ENCODE peak calls at places on chromosome 3, in eight cellular contexts. G, A, L, Z, H, I, V and B are unnamed samples.

GRCh38 chr3:145411605-145412004 is 749.4 kb downstream of the PLOD2 start:
- DNase-seq in G (no peak), A (no peak), L (no peak), Z (no peak), H (no peak), I (no peak), V (no peak), B (no peak)

GRCh38 chr3:169148448-169149348 is 514.8 kb downstream of the MECOM start:
- DNase-seq in G (peak), A (no peak), L (no peak), Z (no peak), H (no peak), I (no peak), V (peak), B (no peak)

GRCh38 chr3:127785711-127786265 is 36.5 kb downstream of the MGLL start:
- DNase-seq in G (no peak), A (no peak), L (no peak), Z (no peak), H (no peak), I (no peak), V (no peak), B (no peak)

GRCh38 chr3:186569779-186570095 is 783 bp upstream of the DNAJB11 start:
- DNase-seq in G (no peak), A (no peak), L (no peak), Z (no peak), H (no peak), I (no peak), V (no peak), B (no peak)

GRCh38 chr3:51897391-51897790 is 5.8 kb downstream of the IQCF1 start:
- DNase-seq in G (no peak), A (no peak), L (no peak), Z (no peak), H (no peak), I (no peak), V (no peak), B (no peak)

GRCh38 chr3:164752814-164753213 is 325.5 kb downstream of the SI start:
- DNase-seq in G (no peak), A (no peak), L (no peak), Z (no peak), H (no peak), I (no peak), V (no peak), B (no peak)

GRCh38 chr3:54366839-54367238 is 244.5 kb downstream of the CACNA2D3 start:
- DNase-seq in G (no peak), A (no peak), L (no peak), Z (no peak), H (no peak), I (no peak), V (no peak), B (no peak)

GRCh38 chr3:58177747-58178527 is 32.8 kb downstream of the DNASE1L3 start:
- DNase-seq in G (peak), A (peak), L (peak), Z (peak), H (peak), I (peak), V (peak), B (peak)

GRCh38 chr3:175258763-175259162 is 399.6 kb downstream of the NAALADL2 start:
- DNase-seq in G (no peak), A (no peak), L (no peak), Z (peak), H (peak), I (no peak), V (no peak), B (no peak)

GRCh38 chr3:156352728-156353127 is 202.2 kb downstream of the SSR3 start:
- DNase-seq in G (no peak), A (no peak), L (no peak), Z (no peak), H (no peak), I (no peak), V (no peak), B (no peak)

GRCh38 chr3:190870125-190870524 is 7.6 kb upstream of the GMNC start:
- DNase-seq in G (no peak), A (no peak), L (no peak), Z (no peak), H (no peak), I (no peak), V (no peak), B (no peak)

GRCh38 chr3:48798998-48799397 is 48.7 kb downstream of the PRKAR2A start:
- DNase-seq in G (no peak), A (no peak), L (no peak), Z (no peak), H (peak), I (no peak), V (no peak), B (no peak)

GRCh38 chr3:85567074-85567676 is 608.4 kb downstream of the CADM2 start:
- DNase-seq in G (peak), A (no peak), L (no peak), Z (peak), H (peak), I (peak), V (peak), B (peak)

GRCh38 chr3:103453152-103453551 is 1018.3 kb downstream of the ZPLD1 start:
- DNase-seq in G (no peak), A (no peak), L (no peak), Z (no peak), H (no peak), I (no peak), V (no peak), B (no peak)

GRCh38 chr3:180881065-180881801 is 31.2 kb upstream of the FXR1 start:
- DNase-seq in G (no peak), A (no peak), L (no peak), Z (no peak), H (no peak), I (no peak), V (no peak), B (no peak)

GRCh38 chr3:64342940-64343691 is 117.8 kb upstream of the PRICKLE2 start:
- DNase-seq in G (peak), A (peak), L (no peak), Z (peak), H (peak), I (no peak), V (no peak), B (no peak)

GRCh38 chr3:68206524-68207117 is 552.2 kb upstream of the SUCLG2 start:
- DNase-seq in G (peak), A (no peak), L (no peak), Z (no peak), H (no peak), I (no peak), V (no peak), B (no peak)

GRCh38 chr3:55294557-55294956 is 192.5 kb downstream of the WNT5A start:
- DNase-seq in G (no peak), A (no peak), L (no peak), Z (peak), H (no peak), I (no peak), V (no peak), B (no peak)

GRCh38 chr3:11679964-11680363 is 36.2 kb upstream of the VGLL4 start:
- DNase-seq in G (no peak), A (no peak), L (no peak), Z (no peak), H (no peak), I (no peak), V (no peak), B (no peak)

GRCh38 chr3:50356553-50356952 is 2.8 kb downstream of the TMEM115 start:
- DNase-seq in G (no peak), A (no peak), L (no peak), Z (peak), H (no peak), I (no peak), V (peak), B (no peak)

GRCh38 chr3:189132901-189133300 is 38.9 kb upstream of the TPRG1 start:
- DNase-seq in G (no peak), A (no peak), L (no peak), Z (no peak), H (no peak), I (no peak), V (no peak), B (no peak)
- TF ChIP-seq CTCF in G (no peak), A (no peak), L (no peak), Z (no peak), H (no peak), I (no peak), V (no peak), B (no peak)

GRCh38 chr3:152183473-152183872 is 85.3 kb upstream of the MBNL1 start:
- DNase-seq in G (peak), A (no peak), L (no peak), Z (peak), H (no peak), I (peak), V (peak), B (no peak)
- TF ChIP-seq CTCF in G (peak), A (peak), L (peak), Z (peak), H (peak), I (peak), V (peak), B (peak)

GRCh38 chr3:147191795-147192385 is 214.5 kb downstream of the ZIC4 start:
- DNase-seq in G (peak), A (peak), L (no peak), Z (peak), H (peak), I (peak), V (peak), B (peak)
- TF ChIP-seq CTCF in G (peak), A (peak), L (peak), Z (peak), H (peak), I (peak), V (peak), B (peak)

GRCh38 chr3:101998256-101998926 is 149.1 kb downstream of the NFKBIZ start:
- DNase-seq in G (no peak), A (no peak), L (no peak), Z (peak), H (peak), I (no peak), V (no peak), B (no peak)
- TF ChIP-seq CTCF in G (no peak), A (no peak), L (no peak), Z (no peak), H (no peak), I (no peak), V (no peak), B (no peak)

DNA sequence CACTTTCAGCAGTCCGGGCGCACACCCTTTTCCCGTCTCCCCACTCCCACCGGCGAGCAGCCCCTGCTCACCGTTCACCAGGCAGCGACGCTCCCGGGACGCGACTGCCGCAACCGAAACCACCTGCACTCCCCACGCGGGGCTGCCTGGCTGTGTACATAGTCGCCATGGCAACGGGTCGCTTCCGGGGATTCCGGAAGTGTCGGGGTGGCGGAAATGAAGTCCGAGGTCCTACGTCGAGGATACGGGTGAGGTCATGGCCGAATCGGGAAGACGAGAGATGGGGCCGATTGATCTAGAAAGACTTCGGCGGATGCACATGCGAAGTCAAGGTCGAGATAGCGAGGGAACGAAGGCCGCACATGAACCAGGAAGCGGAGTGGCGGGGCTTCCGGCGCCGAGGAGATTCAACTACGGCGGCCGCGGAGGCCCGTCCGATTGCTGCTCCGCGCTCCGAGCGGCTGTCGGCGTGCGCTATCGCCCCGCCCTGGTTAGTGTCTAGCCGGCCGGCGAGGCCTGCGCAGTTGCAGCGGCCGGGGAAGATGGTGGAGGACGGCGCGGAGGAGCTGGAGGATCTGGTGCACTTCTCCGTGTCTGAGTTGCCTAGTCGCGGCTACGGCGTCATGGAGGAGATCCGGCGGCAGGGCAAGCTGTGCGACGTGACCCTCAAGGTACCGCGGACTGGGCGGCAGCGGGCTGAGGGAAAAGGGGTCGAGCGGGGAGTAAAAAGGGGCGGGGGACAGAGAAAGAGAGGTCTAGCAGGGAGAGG is at the start of the genes KIF9 and KLHL18:
- DNase-seq in G (peak), A (peak), L (peak), Z (peak), H (peak), I (peak), V (peak), B (peak)
- TF ChIP-seq CTCF in G (no peak), A (peak), L (no peak), Z (no peak), H (no peak), I (no peak), V (no peak), B (peak)

DNA sequence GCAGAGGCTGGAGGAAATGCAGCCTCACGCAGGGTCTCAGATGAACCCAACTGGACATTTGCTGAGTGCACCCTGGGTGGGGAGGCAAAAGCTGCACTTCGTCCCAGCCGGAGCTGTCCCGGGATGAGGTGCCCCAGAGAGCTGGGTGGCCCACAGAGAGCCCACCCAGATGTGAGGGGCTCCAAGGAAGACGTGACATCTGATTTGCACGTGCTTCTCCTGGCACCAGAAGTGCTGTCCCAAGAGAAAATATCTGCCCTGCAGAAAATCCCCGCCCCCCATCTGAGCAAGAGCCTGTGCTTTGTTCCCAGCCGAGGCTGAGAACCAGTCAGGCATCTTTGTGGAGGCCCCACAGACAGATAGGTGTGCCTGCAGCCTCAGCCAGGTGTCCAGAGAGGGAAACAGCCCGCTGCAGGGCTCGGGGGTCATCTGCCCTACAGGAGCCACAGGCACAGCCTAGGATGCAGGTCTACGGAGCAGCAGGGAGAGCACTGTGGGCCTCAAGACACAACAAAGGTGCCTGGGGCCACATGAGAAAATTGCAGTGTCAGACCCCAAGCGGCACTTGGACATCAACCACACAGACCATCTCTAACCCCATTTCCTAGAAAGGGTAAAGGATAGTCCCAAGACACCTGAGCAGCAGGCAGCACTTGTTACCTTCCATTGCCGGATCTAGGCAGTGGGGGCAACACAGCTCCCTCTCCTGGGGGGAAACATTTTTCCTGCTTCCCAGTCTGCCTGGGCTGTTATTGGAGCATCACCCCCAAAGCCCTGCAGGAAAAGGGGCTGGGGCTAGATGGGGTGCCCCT is 5.8 kb downstream of the TMIE start:
- DNase-seq in G (peak), A (no peak), L (no peak), Z (no peak), H (no peak), I (no peak), V (no peak), B (no peak)
- TF ChIP-seq CTCF in G (peak), A (no peak), L (no peak), Z (no peak), H (no peak), I (no peak), V (no peak), B (no peak)

GRCh38 chr3:13192471-13193213 is 119.4 kb upstream of the IQSEC1 start:
- DNase-seq in G (peak), A (no peak), L (no peak), Z (no peak), H (no peak), I (no peak), V (no peak), B (no peak)
- TF ChIP-seq CTCF in G (peak), A (peak), L (no peak), Z (peak), H (no peak), I (peak), V (peak), B (no peak)